ENCODE peak calls at places on chromosomes 2 and 18, in nine cellular contexts. One of them, this sample, is unnamed.

GRCh38 chr2:133573771-133574170 is 5.5 kb upstream of the NCKAP5 start:
- DNase-seq in NCI-H2081: no peak
- DNase-seq in SHP77: no peak
- DNase-seq in activated naive CD4-positive, alpha-beta T cell: no peak
- DNase-seq in hypothalamus: no peak
- DNase-seq in neuronal stem cell: no peak
- DNase-seq in brain microvascular endothelial cell: no peak
- DNase-seq in T-cell: no peak
- DNase-seq in activated T-cell treated with anti-CD3 and anti-CD28 coated beads, Interleukin-2, amount 50 U/mL, for 4 hours: no peak
- DNase-seq in this sample: no peak

GRCh38 chr2:104861295-104862060 is 7.6 kb downstream of the POU3F3 start:
- DNase-seq in hypothalamus: no peak
- DNase-seq in neuronal stem cell: no peak
- DNase-seq in activated naive CD4-positive, alpha-beta T cell: no peak
- DNase-seq in NCI-H2081: no peak
- DNase-seq in T-cell: no peak
- DNase-seq in activated T-cell treated with anti-CD3 and anti-CD28 coated beads, Interleukin-2, amount 50 U/mL, for 4 hours: no peak
- DNase-seq in brain microvascular endothelial cell: no peak
- DNase-seq in SHP77: no peak
- DNase-seq in this sample: no peak

GRCh38 chr18:45245036-45245638 is 370.1 kb upstream of the SLC14A2 start:
- DNase-seq in activated naive CD4-positive, alpha-beta T cell: no peak
- DNase-seq in NCI-H2081: no peak
- DNase-seq in T-cell: no peak
- DNase-seq in SHP77: no peak
- DNase-seq in brain microvascular endothelial cell: no peak
- DNase-seq in neuronal stem cell: no peak
- DNase-seq in hypothalamus: no peak
- DNase-seq in activated T-cell treated with anti-CD3 and anti-CD28 coated beads, Interleukin-2, amount 50 U/mL, for 4 hours: no peak
- DNase-seq in this sample: no peak

GRCh38 chr18:183769-184168 is 25.4 kb downstream of the USP14 start:
- DNase-seq in activated naive CD4-positive, alpha-beta T cell: no peak
- DNase-seq in brain microvascular endothelial cell: peak; percentile 6
- DNase-seq in activated T-cell treated with anti-CD3 and anti-CD28 coated beads, Interleukin-2, amount 50 U/mL, for 4 hours: no peak
- DNase-seq in NCI-H2081: peak; percentile 38
- DNase-seq in hypothalamus: no peak
- DNase-seq in neuronal stem cell: no peak
- DNase-seq in T-cell: no peak
- DNase-seq in SHP77: no peak
- DNase-seq in this sample: no peak

GRCh38 chr2:42980764-42981416 is 188.5 kb upstream of the HAAO start:
- DNase-seq in brain microvascular endothelial cell: no peak
- DNase-seq in T-cell: no peak
- DNase-seq in NCI-H2081: no peak
- DNase-seq in activated naive CD4-positive, alpha-beta T cell: no peak
- DNase-seq in neuronal stem cell: no peak
- DNase-seq in hypothalamus: no peak
- DNase-seq in SHP77: no peak
- DNase-seq in activated T-cell treated with anti-CD3 and anti-CD28 coated beads, Interleukin-2, amount 50 U/mL, for 4 hours: no peak
- DNase-seq in this sample: no peak

GRCh38 chr2:30950339-30950738 is 143.1 kb upstream of the CAPN13 start:
- DNase-seq in activated T-cell treated with anti-CD3 and anti-CD28 coated beads, Interleukin-2, amount 50 U/mL, for 4 hours: no peak
- DNase-seq in NCI-H2081: no peak
- DNase-seq in hypothalamus: no peak
- DNase-seq in brain microvascular endothelial cell: no peak
- DNase-seq in activated naive CD4-positive, alpha-beta T cell: no peak
- DNase-seq in T-cell: no peak
- DNase-seq in neuronal stem cell: no peak
- DNase-seq in SHP77: no peak
- DNase-seq in this sample: no peak

GRCh38 chr2:241295326-241296095 is 20.0 kb downstream of the HDLBP start:
- DNase-seq in brain microvascular endothelial cell: no peak
- DNase-seq in activated T-cell treated with anti-CD3 and anti-CD28 coated beads, Interleukin-2, amount 50 U/mL, for 4 hours: no peak
- DNase-seq in SHP77: no peak
- DNase-seq in hypothalamus: no peak
- DNase-seq in neuronal stem cell: no peak
- DNase-seq in NCI-H2081: no peak
- DNase-seq in T-cell: no peak
- DNase-seq in activated naive CD4-positive, alpha-beta T cell: no peak
- DNase-seq in this sample: no peak

GRCh38 chr2:210172219-210172575 is 988 bp upstream of the KANSL1L start:
- DNase-seq in activated T-cell treated with anti-CD3 and anti-CD28 coated beads, Interleukin-2, amount 50 U/mL, for 4 hours: no peak
- DNase-seq in brain microvascular endothelial cell: no peak
- DNase-seq in hypothalamus: no peak
- DNase-seq in T-cell: no peak
- DNase-seq in NCI-H2081: no peak
- DNase-seq in activated naive CD4-positive, alpha-beta T cell: no peak
- DNase-seq in neuronal stem cell: no peak
- DNase-seq in SHP77: no peak
- DNase-seq in this sample: no peak

GRCh38 chr2:242012956-242013764 is 143.6 kb downstream of the RTP5 start:
- DNase-seq in hypothalamus: no peak
- DNase-seq in T-cell: no peak
- DNase-seq in brain microvascular endothelial cell: no peak
- DNase-seq in activated T-cell treated with anti-CD3 and anti-CD28 coated beads, Interleukin-2, amount 50 U/mL, for 4 hours: no peak
- DNase-seq in NCI-H2081: no peak
- DNase-seq in neuronal stem cell: no peak
- DNase-seq in SHP77: no peak
- DNase-seq in activated naive CD4-positive, alpha-beta T cell: no peak
- DNase-seq in this sample: no peak

GRCh38 chr2:12321017-12321641 is 395.6 kb upstream of the TRIB2 start:
- DNase-seq in brain microvascular endothelial cell: peak; percentile 90
- DNase-seq in T-cell: no peak
- DNase-seq in NCI-H2081: no peak
- DNase-seq in hypothalamus: no peak
- DNase-seq in SHP77: no peak
- DNase-seq in neuronal stem cell: no peak
- DNase-seq in activated T-cell treated with anti-CD3 and anti-CD28 coated beads, Interleukin-2, amount 50 U/mL, for 4 hours: no peak
- DNase-seq in activated naive CD4-positive, alpha-beta T cell: no peak
- DNase-seq in this sample: no peak

GRCh38 chr2:205216092-205216491 is 466.2 kb upstream of the NRP2 start:
- DNase-seq in T-cell: no peak
- DNase-seq in SHP77: no peak
- DNase-seq in NCI-H2081: no peak
- DNase-seq in brain microvascular endothelial cell: no peak
- DNase-seq in neuronal stem cell: no peak
- DNase-seq in hypothalamus: no peak
- DNase-seq in activated naive CD4-positive, alpha-beta T cell: no peak
- DNase-seq in activated T-cell treated with anti-CD3 and anti-CD28 coated beads, Interleukin-2, amount 50 U/mL, for 4 hours: no peak
- DNase-seq in this sample: no peak

GRCh38 chr2:136117909-136118818 is at the start of gene CXCR4:
- DNase-seq in NCI-H2081: peak; percentile 73
- DNase-seq in activated T-cell treated with anti-CD3 and anti-CD28 coated beads, Interleukin-2, amount 50 U/mL, for 4 hours: peak; percentile 85
- DNase-seq in brain microvascular endothelial cell: no peak
- DNase-seq in SHP77: peak; percentile 42
- DNase-seq in T-cell: peak; percentile 85
- DNase-seq in hypothalamus: peak; percentile 41
- DNase-seq in neuronal stem cell: peak; percentile 84
- DNase-seq in activated naive CD4-positive, alpha-beta T cell: peak; percentile 53
- DNase-seq in this sample: peak; percentile 96

This sample was measured in CD4-positive, alpha-beta memory T cell.